ENCODE peak calls at places on chromosomes 13 and 19, in seven cellular contexts. H is IMR-90; V is thoracic aorta; K is epithelial cell of esophagus; G is fibroblast of lung; F is adrenal gland; M is CD8-positive, alpha-beta T cell. N is an unnamed sample.

GRCh38 chr19:16143399-16144215 is at the start of gene HSH2D:
- DNase-seq in F (peak; percentile 66), G (no peak), M (peak; percentile 88), H (no peak), K (peak; percentile 67), V (no peak), N (no peak)

GRCh38 chr19:7734220-7735203 is 2.6 kb upstream of the CLEC4G start:
- DNase-seq in V (no peak), F (no peak), K (peak; percentile 16), M (no peak), H (no peak), G (peak; percentile 17), N (no peak)

GRCh38 chr13:107373551-107373950 is 805.6 kb upstream of the ARGLU1 start:
- DNase-seq in F (peak; percentile 5), K (peak; percentile 9), V (no peak), H (peak; percentile 91), M (no peak), G (peak; percentile 91), N (peak; percentile 59)

GRCh38 chr13:114059428-114059827 is 73.0 kb downstream of the RASA3 start:
- DNase-seq in H (no peak), K (no peak), F (no peak), G (no peak), M (no peak), V (no peak), N (no peak)

GRCh38 chr13:46804391-46804815 is 7.4 kb upstream of the ESD start:
- DNase-seq in H (peak; percentile 98), M (no peak), K (peak; percentile 97), G (peak; percentile 73), V (no peak), F (no peak), N (peak; percentile 59)

GRCh38 chr19:7355151-7355845 is 6.6 kb downstream of the ARHGEF18 start:
- DNase-seq in G (peak; percentile 27), F (peak; percentile 92), V (no peak), M (no peak), K (no peak), H (peak; percentile 59), N (no peak)

GRCh38 chr19:29565171-29565570 is 39.4 kb downstream of the VSTM2B start:
- DNase-seq in M (no peak), G (no peak), F (no peak), V (no peak), K (no peak), H (no peak), N (no peak)

GRCh38 chr19:17330546-17331253 is 4.0 kb downstream of the ANO8 start:
- DNase-seq in M (no peak), G (no peak), H (no peak), K (no peak), V (no peak), F (no peak), N (no peak)

GRCh38 chr19:7506385-7507328 is 9.2 kb upstream of the ZNF358 start:
- DNase-seq in G (peak; percentile 88), K (peak; percentile 87), F (peak; percentile 100), H (peak; percentile 48), M (peak; percentile 26), V (peak; percentile 62), N (peak; percentile 35)

GRCh38 chr13:28636677-28637317 is 22.1 kb upstream of the POMP start:
- DNase-seq in M (peak; percentile 36), G (peak; percentile 75), K (peak; percentile 76), F (peak; percentile 62), H (peak; percentile 89), V (no peak), N (no peak)

GRCh38 chr13:41974262-41974900 is 13.5 kb upstream of the VWA8 start:
- DNase-seq in F (no peak), V (no peak), K (peak; percentile 92), H (no peak), M (no peak), G (no peak), N (no peak)

GRCh38 chr13:113860051-113860471 is 3.8 kb downstream of the GAS6 start:
- DNase-seq in H (no peak), K (no peak), V (no peak), M (no peak), G (no peak), F (no peak), N (no peak)

GRCh38 chr13:21372530-21372929 is 86.6 kb downstream of the ZDHHC20 start:
- DNase-seq in H (no peak), M (no peak), G (no peak), F (no peak), V (no peak), K (no peak), N (no peak)

GRCh38 chr19:41984961-41985360 is 9.1 kb downstream of the ATP1A3 start:
- DNase-seq in F (no peak), M (no peak), H (no peak), G (no peak), V (no peak), K (no peak), N (no peak)

GRCh38 chr19:41978470-41978869 is 15.6 kb downstream of the ATP1A3 start:
- DNase-seq in K (no peak), F (no peak), V (no peak), G (no peak), M (no peak), H (no peak), N (no peak)

GRCh38 chr19:41977916-41978315 is 16.1 kb downstream of the ATP1A3 start:
- DNase-seq in H (no peak), K (no peak), G (no peak), M (no peak), V (no peak), F (no peak), N (no peak)

GRCh38 chr19:41987141-41987860 is 6.7 kb downstream of the ATP1A3 start:
- DNase-seq in G (no peak), F (no peak), V (no peak), K (no peak), M (no peak), H (no peak), N (no peak)

GRCh38 chr19:41981724-41982123 is 12.3 kb downstream of the ATP1A3 start:
- DNase-seq in H (no peak), M (no peak), F (no peak), G (no peak), V (no peak), K (no peak), N (no peak)
- TF ChIP-seq CTCF in H (no peak), M (no peak), F (no peak), G (no peak), V (no peak), K (no peak), N (no peak)

DNA sequence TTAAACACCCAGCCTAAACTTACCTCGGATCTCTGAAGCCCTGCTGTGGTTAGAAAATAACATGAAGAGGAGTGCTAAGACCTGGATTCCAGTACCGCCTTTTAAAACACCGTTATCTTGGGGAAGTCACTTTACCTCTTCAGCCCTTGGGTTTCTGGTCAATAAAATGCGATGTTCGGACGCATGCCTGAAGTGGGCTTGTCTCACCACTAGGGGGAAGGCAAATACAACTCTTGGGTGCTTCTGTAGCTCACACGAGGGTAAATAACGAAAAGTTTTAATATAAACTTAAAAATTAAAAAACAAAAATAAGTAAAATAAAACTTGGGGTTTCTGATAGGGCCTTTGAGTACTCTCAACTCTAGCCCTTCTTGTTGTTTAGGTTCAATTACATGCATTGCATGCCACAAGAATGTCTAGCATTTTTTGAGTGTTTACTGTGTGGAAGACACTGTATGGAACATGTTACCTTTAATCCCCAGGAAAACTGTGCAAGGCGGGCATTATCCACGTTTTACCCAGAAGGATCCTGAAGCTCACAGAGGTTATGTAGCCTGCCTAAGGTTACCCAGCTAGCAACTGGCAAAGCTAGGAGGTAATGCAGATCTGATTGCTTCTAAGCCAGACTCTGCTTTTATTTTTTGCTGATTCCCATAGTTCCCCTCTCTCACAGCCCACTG is 240.4 kb downstream of the LMO7 start:
- DNase-seq in F (peak; percentile 56), G (peak; percentile 82), K (peak; percentile 72), M (peak; percentile 51), H (peak; percentile 73), V (no peak), N (peak; percentile 26)
- H3K4me3 ChIP-seq in F (no peak overlapping the region), G (no peak overlapping the region), K (no peak overlapping the region), M (no peak overlapping the region), H (no peak overlapping the region), V (no peak overlapping the region), N (no peak overlapping the region)

GRCh38 chr13:39269004-39269403 is 230.7 kb downstream of the NHLRC3 start:
- DNase-seq in F (no peak), H (no peak), K (no peak), V (no peak), M (no peak), G (no peak), N (no peak)

GRCh38 chr13:39269411-39269810 is 231.2 kb downstream of the NHLRC3 start:
- DNase-seq in F (no peak), G (peak; percentile 21), M (no peak), K (no peak), H (no peak), V (no peak), N (no peak)

GRCh38 chr13:39279077-39279476 is 240.8 kb downstream of the NHLRC3 start:
- DNase-seq in H (no peak), G (no peak), F (no peak), K (no peak), M (no peak), V (no peak), N (no peak)

GRCh38 chr13:39274926-39275325 is 236.7 kb downstream of the NHLRC3 start:
- DNase-seq in K (no peak), V (no peak), F (no peak), G (no peak), H (no peak), M (no peak), N (no peak)

DNA sequence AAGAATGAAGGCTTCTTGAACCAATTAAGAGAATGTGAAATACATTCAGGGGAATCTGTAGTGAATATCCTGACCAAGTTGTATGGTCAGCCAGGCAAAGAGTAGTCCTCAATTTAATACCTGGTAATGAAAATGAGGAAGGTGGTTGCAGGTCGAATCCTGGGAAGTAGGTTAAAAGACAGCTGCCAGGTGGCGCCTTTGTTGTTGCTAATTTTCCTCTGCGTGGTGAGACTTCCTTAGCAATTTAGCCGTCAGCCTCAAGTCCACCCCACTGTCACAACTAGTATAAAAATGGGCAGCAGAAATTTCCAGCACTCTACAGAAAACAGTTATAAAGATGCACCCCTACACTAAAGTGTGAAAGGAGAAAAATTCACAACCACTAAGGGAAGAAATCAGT is 235.7 kb downstream of the NHLRC3 start:
- DNase-seq in F (no peak), V (no peak), K (peak; percentile 49), G (peak; percentile 20), M (no peak), H (no peak), N (no peak)
- TF ChIP-seq CTCF in F (no peak), V (no peak), K (peak; percentile 50), G (no peak), M (no peak), H (peak; percentile 26), N (no peak)

GRCh38 chr19:38650911-38651584 is 3.6 kb downstream of the ACTN4 start:
- DNase-seq in K (peak; percentile 62), H (peak; percentile 60), M (no peak), F (peak; percentile 67), G (peak; percentile 94), V (no peak), N (no peak)

GRCh38 chr19:38650180-38650775 is 2.8 kb downstream of the ACTN4 start:
- DNase-seq in M (no peak), H (no peak), V (no peak), F (no peak), G (no peak), K (peak; percentile 69), N (no peak)

GRCh38 chr19:38654478-38655079 is 7.1 kb downstream of the ACTN4 start:
- DNase-seq in F (peak; percentile 63), G (peak; percentile 67), H (peak; percentile 78), V (no peak), K (no peak), M (no peak), N (no peak)

GRCh38 chr19:38655148-38655824 is 7.8 kb downstream of the ACTN4 start:
- DNase-seq in K (no peak), H (peak; percentile 54), M (no peak), V (no peak), F (no peak), G (no peak), N (no peak)

GRCh38 chr19:38653028-38653571 is 5.7 kb downstream of the ACTN4 start:
- DNase-seq in V (no peak), G (peak; percentile 71), M (no peak), K (peak; percentile 59), H (peak; percentile 51), F (peak; percentile 71), N (no peak)
- H3K4me3 ChIP-seq in V (peak overlapping the region; percentile 96), G (peak overlapping the region; percentile 11), M (no peak overlapping the region), K (no peak overlapping the region), H (no peak overlapping the region), F (no peak overlapping the region), N (peak overlapping the region; percentile 9)